ENCODE peak calls at places on chromosomes 4 and X, in four cellular contexts. R is brain microvascular endothelial cell, B is fibroblast of pulmonary artery, Y is cardiac fibroblast. N is an unnamed sample.

GRCh38 chr4:149781150-149781549 is 34.5 kb downstream of the IQCM start:
- DNase-seq in R (peak), B (peak), Y (peak), N (peak)

GRCh38 chr4:26069218-26069617 is 155.2 kb downstream of the SMIM20 start:
- DNase-seq in R (no peak), B (peak), Y (peak), N (no peak)

GRCh38 chr4:143215873-143216272 is 31.2 kb downstream of the USP38 start:
- DNase-seq in R (no peak), B (peak), Y (peak), N (no peak)

GRCh38 chr4:10104211-10104990 is 12.2 kb downstream of the WDR1 start:
- DNase-seq in R (no peak), B (no peak), Y (no peak), N (no peak)

GRCh38 chr4:170497105-170497504 is 407.3 kb upstream of the AADAT start:
- DNase-seq in R (no peak), B (no peak), Y (no peak), N (no peak)

GRCh38 chrX:49915352-49916222 is 6.8 kb upstream of the CLCN5 start:
- DNase-seq in R (peak), B (peak), Y (peak), N (peak)

GRCh38 chr4:11446156-11446811 is 17.6 kb upstream of the HS3ST1 start:
- DNase-seq in R (peak), B (peak), Y (peak), N (no peak)

GRCh38 chrX:55738969-55739368 is 21.4 kb downstream of the RRAGB start:
- DNase-seq in R (no peak), B (no peak), Y (no peak), N (no peak)

GRCh38 chr4:16021804-16022560 is 59.0 kb upstream of the FGFBP2 start:
- DNase-seq in R (no peak), B (no peak), Y (no peak), N (no peak)

GRCh38 chrX:70434914-70435586 is 9.6 kb upstream of the DLG3 start:
- DNase-seq in R (no peak), B (peak), Y (peak), N (no peak)

GRCh38 chrX:74613350-74614192 is 853 bp downstream of the RLIM start:
- DNase-seq in R (peak), B (peak), Y (peak), N (no peak)

GRCh38 chr4:186204103-186204559 is 12.8 kb downstream of the CYP4V2 start:
- DNase-seq in R (peak), B (peak), Y (peak), N (no peak)

GRCh38 chrX:65681810-65682209 is 14.4 kb downstream of the MSN start:
- DNase-seq in R (no peak), B (no peak), Y (no peak), N (no peak)

GRCh38 chrX:124023838-124024238 is 62.3 kb downstream of the STAG2 start:
- DNase-seq in R (no peak), B (peak), Y (no peak), N (no peak)

GRCh38 chr4:65791807-65792308 is 121.6 kb upstream of the EPHA5 start:
- DNase-seq in R (peak), B (peak), Y (peak), N (peak)

GRCh38 chrX:132435222-132435621 is 53.6 kb downstream of the MBNL3 start:
- DNase-seq in R (no peak), B (peak), Y (peak), N (no peak)

GRCh38 chrX:153598541-153599191 is at the start of gene CCNQ:
- DNase-seq in R (no peak), B (peak), Y (peak), N (no peak)

GRCh38 chr4:4755306-4755705 is 104.2 kb upstream of the MSX1 start:
- DNase-seq in R (no peak), B (no peak), Y (no peak), N (no peak)

GRCh38 chrX:51296138-51296537 is 36.5 kb upstream of the NUDT10 start:
- DNase-seq in R (no peak), B (no peak), Y (no peak), N (no peak)

GRCh38 chrX:53714580-53715335 is 28.2 kb upstream of the HUWE1 start:
- DNase-seq in R (peak), B (peak), Y (peak), N (peak)

DNA sequence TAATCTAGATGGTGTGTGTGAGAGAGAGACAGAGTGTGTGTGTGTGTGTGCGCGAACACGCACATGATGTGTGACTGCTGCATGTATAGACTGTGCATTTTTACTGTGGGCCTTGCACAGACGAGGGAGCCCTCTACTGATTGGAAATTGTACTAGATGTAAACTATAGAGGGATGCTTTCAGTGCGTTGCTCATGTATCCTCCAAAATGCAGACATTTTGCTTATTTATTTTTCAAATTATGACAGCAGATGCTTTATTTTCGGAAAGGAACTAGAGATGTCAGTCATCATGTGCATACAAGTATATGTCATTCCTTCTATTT is 168.4 kb upstream of the GK2 start:
- DNase-seq in R (peak), B (peak), Y (peak), N (peak)
- TF ChIP-seq CTCF in R (peak), B (peak), Y (peak), N (peak)

DNA sequence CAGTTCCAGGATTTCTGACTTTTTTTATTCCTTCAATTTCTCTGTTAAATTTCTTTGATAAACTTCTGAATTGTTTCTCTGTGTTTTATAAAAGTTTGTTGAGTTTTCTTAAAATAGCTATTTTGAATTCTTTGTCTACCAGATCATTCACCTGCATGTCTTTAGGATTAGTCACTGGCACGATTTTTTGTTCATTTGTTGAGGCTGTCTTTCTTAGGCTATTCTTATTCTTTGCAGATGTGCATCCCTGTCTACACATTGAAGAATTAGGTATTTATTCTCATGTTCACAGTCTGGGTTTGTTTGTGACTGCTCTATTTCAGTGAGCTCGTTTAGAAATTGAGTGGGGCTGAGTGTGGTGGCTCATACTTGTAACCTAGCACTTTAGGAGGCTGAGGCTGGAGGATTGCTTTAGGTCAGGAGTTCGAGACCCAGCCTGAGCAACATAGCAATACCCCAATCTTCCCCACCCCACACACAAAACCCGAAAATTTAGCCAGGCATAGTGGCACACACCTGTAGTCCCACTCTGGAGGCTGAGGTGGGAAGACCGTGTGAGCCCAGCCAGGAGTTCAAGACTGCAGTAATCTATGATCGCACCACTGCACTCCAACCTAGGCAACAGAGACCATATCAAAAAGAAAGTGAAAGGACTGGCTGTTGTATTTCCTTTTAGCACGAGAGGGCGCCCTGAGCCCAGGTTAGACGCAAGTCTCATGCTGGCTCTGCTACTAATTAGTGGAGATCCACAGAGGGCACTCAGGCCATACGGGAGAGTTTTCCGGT is 42.0 kb downstream of the F8 start:
- DNase-seq in R (peak), B (peak), Y (peak), N (peak)
- H3K4me3 ChIP-seq in R (peak), B (peak), Y (peak), N (peak)

GRCh38 chrX:28178206-28178605 is 197.0 kb upstream of the DCAF8L1 start:
- DNase-seq in R (no peak), B (no peak), Y (no peak), N (no peak)

GRCh38 chrX:28177202-28177601 is 196.0 kb upstream of the DCAF8L1 start:
- DNase-seq in R (no peak), B (no peak), Y (no peak), N (no peak)
- TF ChIP-seq CTCF in R (peak), B (peak), Y (peak), N (peak)

GRCh38 chr4:174037049-174037448 is 246.4 kb downstream of the FBXO8 start:
- DNase-seq in R (no peak), B (no peak), Y (no peak), N (no peak)

GRCh38 chr4:174037631-174038030 is 245.8 kb downstream of the FBXO8 start:
- DNase-seq in R (no peak), B (peak), Y (no peak), N (no peak)

GRCh38 chr4:174040287-174040686 is 243.2 kb downstream of the FBXO8 start:
- DNase-seq in R (no peak), B (no peak), Y (no peak), N (no peak)

GRCh38 chr4:174036563-174036962 is 246.9 kb downstream of the FBXO8 start:
- DNase-seq in R (no peak), B (no peak), Y (no peak), N (no peak)

DNA sequence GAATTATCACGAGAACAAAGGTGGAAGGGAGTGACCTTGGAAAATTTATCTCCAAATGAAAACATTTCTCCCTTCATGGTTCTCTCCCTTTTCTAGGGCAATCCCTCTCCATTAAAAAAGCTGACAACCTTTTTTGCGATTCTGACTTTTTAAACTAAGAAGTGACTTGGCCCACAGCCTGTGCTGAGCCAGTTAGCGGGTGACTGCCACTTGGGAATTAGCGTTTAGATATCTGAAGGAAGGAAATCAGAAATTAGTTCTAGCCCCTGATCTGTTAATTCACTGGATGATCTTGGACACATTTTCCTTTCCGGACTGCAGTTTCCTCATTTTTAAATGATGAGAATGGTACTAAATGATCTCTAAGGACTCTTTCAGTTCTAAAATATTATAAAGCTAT is 245.0 kb downstream of the FBXO8 start:
- DNase-seq in R (no peak), B (no peak), Y (no peak), N (no peak)
- H3K4me3 ChIP-seq in R (no peak), B (no peak), Y (no peak), N (no peak)

DNA sequence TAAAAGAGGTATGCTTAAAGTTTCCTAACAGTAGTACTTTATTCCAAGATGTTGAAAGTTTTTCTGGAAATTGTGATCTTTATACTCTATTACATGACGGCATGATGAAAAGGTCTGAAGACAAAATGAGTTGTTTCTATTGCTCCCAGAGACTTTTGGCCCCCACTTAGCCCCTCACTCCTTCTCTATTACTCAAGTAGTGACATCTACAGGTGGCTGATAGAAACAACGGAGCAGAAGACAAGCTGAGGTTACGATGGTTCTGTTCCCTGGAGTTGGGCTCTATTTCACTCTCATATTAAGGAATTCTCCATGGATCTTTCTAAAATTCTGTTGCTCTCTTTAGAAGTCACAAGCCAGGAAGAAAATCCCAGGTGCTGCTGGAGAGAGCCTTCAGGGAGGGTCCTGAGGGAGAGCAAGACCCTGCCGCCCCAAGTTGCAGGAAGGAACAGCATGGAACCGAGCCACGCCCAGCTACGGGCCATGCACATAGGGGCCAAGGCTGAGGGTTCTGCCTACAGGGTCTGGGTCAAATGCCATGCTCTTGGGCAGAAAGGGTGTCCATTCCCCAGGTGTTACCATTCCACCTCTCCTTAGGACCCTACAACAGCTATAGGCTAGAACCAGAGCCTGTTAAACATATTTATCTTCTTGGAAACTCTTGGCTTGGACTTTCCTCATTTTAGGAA is 22.7 kb downstream of the RPL9 start:
- DNase-seq in R (no peak), B (no peak), Y (no peak), N (no peak)
- TF ChIP-seq CTCF in R (peak), B (peak), Y (peak), N (peak)

GRCh38 chr4:82792912-82793649 is 5.5 kb downstream of the SCD5 start:
- DNase-seq in R (no peak), B (no peak), Y (no peak), N (no peak)

GRCh38 chr4:82798168-82799005 is at the start of gene SCD5:
- DNase-seq in R (no peak), B (peak), Y (peak), N (no peak)

GRCh38 chr4:82799006-82799881 is 648 bp upstream of the SCD5 start:
- DNase-seq in R (no peak), B (no peak), Y (peak), N (no peak)

GRCh38 chr4:82797591-82798081 is 960 bp downstream of the SCD5 start:
- DNase-seq in R (no peak), B (no peak), Y (peak), N (no peak)

GRCh38 chr4:82797048-82797590 is 1.5 kb downstream of the SCD5 start:
- DNase-seq in R (no peak), B (no peak), Y (peak), N (no peak)
- H3K4me3 ChIP-seq in R (peak), B (peak), Y (peak), N (peak)

DNA sequence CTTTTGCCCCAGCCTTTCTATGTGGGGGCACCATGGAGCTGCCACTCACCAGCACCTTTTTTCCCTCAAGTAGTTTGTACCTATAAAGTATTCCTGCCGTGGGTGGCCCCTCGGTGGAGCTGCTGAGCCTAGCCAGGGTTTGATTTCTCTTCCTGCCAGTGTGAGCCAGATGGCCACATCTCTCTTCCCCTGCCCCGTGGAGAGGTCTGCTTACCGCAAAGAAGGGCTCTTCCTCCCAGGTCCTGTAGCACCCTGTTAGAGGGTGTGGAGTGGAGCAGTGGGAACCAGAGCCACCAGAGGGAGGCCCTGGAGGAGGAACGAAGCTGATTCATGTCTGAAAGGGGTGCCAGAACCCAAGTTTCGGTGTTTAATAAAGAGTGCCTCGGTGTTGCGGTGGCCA is 95.4 kb downstream of the PTTG2 start:
- DNase-seq in R (no peak), B (no peak), Y (no peak), N (no peak)
- TF ChIP-seq CTCF in R (peak), B (no peak), Y (peak), N (peak)

GRCh38 chr4:152278172-152278504 is 257.8 kb downstream of the FBXW7 start:
- DNase-seq in R (no peak), B (no peak), Y (no peak), N (no peak)

GRCh38 chr4:152281822-152282221 is 254.1 kb downstream of the FBXW7 start:
- DNase-seq in R (no peak), B (no peak), Y (no peak), N (no peak)

GRCh38 chr4:152281211-152281610 is 254.7 kb downstream of the FBXW7 start:
- DNase-seq in R (no peak), B (no peak), Y (no peak), N (no peak)

GRCh38 chr4:152277333-152277732 is 258.6 kb downstream of the FBXW7 start:
- DNase-seq in R (no peak), B (no peak), Y (no peak), N (no peak)

GRCh38 chr4:152278505-152279301 is 257.2 kb downstream of the FBXW7 start:
- DNase-seq in R (no peak), B (no peak), Y (no peak), N (no peak)
- H3K4me3 ChIP-seq in R (no peak), B (no peak), Y (no peak), N (no peak)

N was measured in astrocyte of the cerebellum.